ENCODE peak calls at places on chromosomes 6 and 20, in nine cellular contexts. One of them, this sample, is unnamed.

GRCh38 chr6:88920777-88921728 is 42.4 kb downstream of the RNGTT start:
- DNase-seq in activated T-helper 9 cell treated with anti-CD3 and anti-CD28 coated beads, Interleukin-2, amount 50 U/mL, for 16 hours: no peak
- DNase-seq in fibroblast of gingiva: peak; percentile 27
- DNase-seq in IMR-90: no peak
- DNase-seq in astrocyte of the spinal cord: no peak
- DNase-seq in HTR-8/SVneo: no peak
- DNase-seq in non-pigmented ciliary epithelial cell: no peak
- DNase-seq in LHCN-M2: no peak
- DNase-seq in myocyte: no peak
- DNase-seq in this sample: no peak

GRCh38 chr20:32114305-32114960 is 4.9 kb downstream of the TM9SF4 start:
- DNase-seq in activated T-helper 9 cell treated with anti-CD3 and anti-CD28 coated beads, Interleukin-2, amount 50 U/mL, for 16 hours: no peak
- DNase-seq in fibroblast of gingiva: peak; percentile 50
- DNase-seq in IMR-90: no peak
- DNase-seq in astrocyte of the spinal cord: no peak
- DNase-seq in HTR-8/SVneo: no peak
- DNase-seq in non-pigmented ciliary epithelial cell: no peak
- DNase-seq in LHCN-M2: no peak
- DNase-seq in myocyte: no peak
- DNase-seq in this sample: no peak

GRCh38 chr6:149964243-149965190 is 774 bp downstream of the ULBP1 start:
- DNase-seq in activated T-helper 9 cell treated with anti-CD3 and anti-CD28 coated beads, Interleukin-2, amount 50 U/mL, for 16 hours: no peak
- DNase-seq in fibroblast of gingiva: peak; percentile 29
- DNase-seq in IMR-90: peak; percentile 16
- DNase-seq in astrocyte of the spinal cord: peak; percentile 42
- DNase-seq in HTR-8/SVneo: no peak
- DNase-seq in non-pigmented ciliary epithelial cell: no peak
- DNase-seq in LHCN-M2: peak; percentile 3
- DNase-seq in myocyte: no peak
- DNase-seq in this sample: no peak

GRCh38 chr20:62609170-62609786 is 33.0 kb upstream of the SLCO4A1 start:
- DNase-seq in activated T-helper 9 cell treated with anti-CD3 and anti-CD28 coated beads, Interleukin-2, amount 50 U/mL, for 16 hours: no peak
- DNase-seq in fibroblast of gingiva: no peak
- DNase-seq in IMR-90: no peak
- DNase-seq in astrocyte of the spinal cord: no peak
- DNase-seq in HTR-8/SVneo: no peak
- DNase-seq in non-pigmented ciliary epithelial cell: no peak
- DNase-seq in LHCN-M2: no peak
- DNase-seq in myocyte: no peak
- DNase-seq in this sample: no peak

GRCh38 chr6:167745660-167746376 is 80.9 kb upstream of the AFDN start:
- DNase-seq in activated T-helper 9 cell treated with anti-CD3 and anti-CD28 coated beads, Interleukin-2, amount 50 U/mL, for 16 hours: no peak
- DNase-seq in fibroblast of gingiva: no peak
- DNase-seq in IMR-90: no peak
- DNase-seq in astrocyte of the spinal cord: no peak
- DNase-seq in HTR-8/SVneo: no peak
- DNase-seq in non-pigmented ciliary epithelial cell: no peak
- DNase-seq in LHCN-M2: no peak
- DNase-seq in myocyte: no peak
- DNase-seq in this sample: no peak

GRCh38 chr6:77630019-77630418 is 22.8 kb upstream of the MEI4 start:
- DNase-seq in activated T-helper 9 cell treated with anti-CD3 and anti-CD28 coated beads, Interleukin-2, amount 50 U/mL, for 16 hours: no peak
- DNase-seq in fibroblast of gingiva: no peak
- DNase-seq in IMR-90: no peak
- DNase-seq in astrocyte of the spinal cord: no peak
- DNase-seq in HTR-8/SVneo: no peak
- DNase-seq in non-pigmented ciliary epithelial cell: no peak
- DNase-seq in LHCN-M2: no peak
- DNase-seq in myocyte: no peak
- DNase-seq in this sample: no peak

GRCh38 chr20:14951707-14952106 is 614.3 kb upstream of the FLRT3 start:
- DNase-seq in activated T-helper 9 cell treated with anti-CD3 and anti-CD28 coated beads, Interleukin-2, amount 50 U/mL, for 16 hours: no peak
- DNase-seq in fibroblast of gingiva: peak; percentile 88
- DNase-seq in IMR-90: no peak
- DNase-seq in astrocyte of the spinal cord: peak; percentile 26
- DNase-seq in HTR-8/SVneo: no peak
- DNase-seq in non-pigmented ciliary epithelial cell: peak; percentile 19
- DNase-seq in LHCN-M2: peak; percentile 85
- DNase-seq in myocyte: peak; percentile 85
- DNase-seq in this sample: no peak

GRCh38 chr6:3229566-3230274 is 2.3 kb upstream of the TUBB2B start:
- DNase-seq in activated T-helper 9 cell treated with anti-CD3 and anti-CD28 coated beads, Interleukin-2, amount 50 U/mL, for 16 hours: no peak
- DNase-seq in fibroblast of gingiva: no peak
- DNase-seq in IMR-90: no peak
- DNase-seq in astrocyte of the spinal cord: no peak
- DNase-seq in HTR-8/SVneo: no peak
- DNase-seq in non-pigmented ciliary epithelial cell: no peak
- DNase-seq in LHCN-M2: no peak
- DNase-seq in myocyte: no peak
- DNase-seq in this sample: no peak

GRCh38 chr6:16409531-16410441 is 171.4 kb downstream of the GMPR start:
- DNase-seq in activated T-helper 9 cell treated with anti-CD3 and anti-CD28 coated beads, Interleukin-2, amount 50 U/mL, for 16 hours: peak; percentile 34
- DNase-seq in fibroblast of gingiva: peak; percentile 69
- DNase-seq in IMR-90: peak; percentile 45
- DNase-seq in astrocyte of the spinal cord: peak; percentile 70
- DNase-seq in HTR-8/SVneo: peak; percentile 60
- DNase-seq in non-pigmented ciliary epithelial cell: peak; percentile 35
- DNase-seq in LHCN-M2: peak; percentile 54
- DNase-seq in myocyte: peak; percentile 67
- DNase-seq in this sample: peak; percentile 37

GRCh38 chr20:51217347-51218045 is 194.6 kb upstream of the KCNG1 start:
- DNase-seq in activated T-helper 9 cell treated with anti-CD3 and anti-CD28 coated beads, Interleukin-2, amount 50 U/mL, for 16 hours: no peak
- DNase-seq in fibroblast of gingiva: no peak
- DNase-seq in IMR-90: no peak
- DNase-seq in astrocyte of the spinal cord: no peak
- DNase-seq in HTR-8/SVneo: no peak
- DNase-seq in non-pigmented ciliary epithelial cell: no peak
- DNase-seq in LHCN-M2: no peak
- DNase-seq in myocyte: no peak
- DNase-seq in this sample: no peak

GRCh38 chr6:2063547-2063946 is 181.9 kb downstream of the GMDS start:
- DNase-seq in activated T-helper 9 cell treated with anti-CD3 and anti-CD28 coated beads, Interleukin-2, amount 50 U/mL, for 16 hours: no peak
- DNase-seq in fibroblast of gingiva: no peak
- DNase-seq in IMR-90: no peak
- DNase-seq in astrocyte of the spinal cord: no peak
- DNase-seq in HTR-8/SVneo: no peak
- DNase-seq in non-pigmented ciliary epithelial cell: no peak
- DNase-seq in LHCN-M2: no peak
- DNase-seq in myocyte: peak; percentile 40
- DNase-seq in this sample: no peak

GRCh38 chr6:153001767-153002612 is 519 bp downstream of the MTRF1L start:
- DNase-seq in activated T-helper 9 cell treated with anti-CD3 and anti-CD28 coated beads, Interleukin-2, amount 50 U/mL, for 16 hours: no peak
- DNase-seq in fibroblast of gingiva: no peak
- DNase-seq in IMR-90: no peak
- DNase-seq in astrocyte of the spinal cord: no peak
- DNase-seq in HTR-8/SVneo: no peak
- DNase-seq in non-pigmented ciliary epithelial cell: no peak
- DNase-seq in LHCN-M2: no peak
- DNase-seq in myocyte: peak; percentile 24
- DNase-seq in this sample: no peak

GRCh38 chr6:3061501-3061941 is 6.8 kb upstream of the RIPK1 start:
- DNase-seq in activated T-helper 9 cell treated with anti-CD3 and anti-CD28 coated beads, Interleukin-2, amount 50 U/mL, for 16 hours: no peak
- DNase-seq in fibroblast of gingiva: no peak
- DNase-seq in IMR-90: peak; percentile 84
- DNase-seq in astrocyte of the spinal cord: peak; percentile 74
- DNase-seq in HTR-8/SVneo: peak; percentile 43
- DNase-seq in non-pigmented ciliary epithelial cell: peak; percentile 70
- DNase-seq in LHCN-M2: peak; percentile 41
- DNase-seq in myocyte: no peak
- DNase-seq in this sample: no peak

GRCh38 chr6:168015492-168016175 is 18.2 kb downstream of the KIF25 start:
- DNase-seq in activated T-helper 9 cell treated with anti-CD3 and anti-CD28 coated beads, Interleukin-2, amount 50 U/mL, for 16 hours: no peak
- DNase-seq in fibroblast of gingiva: no peak
- DNase-seq in IMR-90: no peak
- DNase-seq in astrocyte of the spinal cord: peak; percentile 86
- DNase-seq in HTR-8/SVneo: no peak
- DNase-seq in non-pigmented ciliary epithelial cell: no peak
- DNase-seq in LHCN-M2: no peak
- DNase-seq in myocyte: no peak
- DNase-seq in this sample: no peak

GRCh38 chr20:23290761-23291574 is 59.6 kb upstream of the NXT1 start:
- DNase-seq in activated T-helper 9 cell treated with anti-CD3 and anti-CD28 coated beads, Interleukin-2, amount 50 U/mL, for 16 hours: no peak
- DNase-seq in fibroblast of gingiva: no peak
- DNase-seq in IMR-90: no peak
- DNase-seq in astrocyte of the spinal cord: no peak
- DNase-seq in HTR-8/SVneo: no peak
- DNase-seq in non-pigmented ciliary epithelial cell: no peak
- DNase-seq in LHCN-M2: no peak
- DNase-seq in myocyte: no peak
- DNase-seq in this sample: no peak

GRCh38 chr6:42249279-42249678 is 31.6 kb upstream of the MRPS10 start:
- DNase-seq in activated T-helper 9 cell treated with anti-CD3 and anti-CD28 coated beads, Interleukin-2, amount 50 U/mL, for 16 hours: no peak
- DNase-seq in fibroblast of gingiva: peak; percentile 18
- DNase-seq in IMR-90: peak; percentile 32
- DNase-seq in astrocyte of the spinal cord: no peak
- DNase-seq in HTR-8/SVneo: no peak
- DNase-seq in non-pigmented ciliary epithelial cell: no peak
- DNase-seq in LHCN-M2: peak; percentile 37
- DNase-seq in myocyte: peak; percentile 24
- DNase-seq in this sample: no peak

GRCh38 chr20:24465168-24465567 is 4.3 kb upstream of the SYNDIG1 start:
- DNase-seq in activated T-helper 9 cell treated with anti-CD3 and anti-CD28 coated beads, Interleukin-2, amount 50 U/mL, for 16 hours: no peak
- DNase-seq in fibroblast of gingiva: no peak
- DNase-seq in IMR-90: no peak
- DNase-seq in astrocyte of the spinal cord: no peak
- DNase-seq in HTR-8/SVneo: no peak
- DNase-seq in non-pigmented ciliary epithelial cell: no peak
- DNase-seq in LHCN-M2: no peak
- DNase-seq in myocyte: no peak
- DNase-seq in this sample: no peak

This sample was measured in T follicular helper cell.